ENCODE peak calls at places on chromosomes 7 and 10, in four cellular contexts. Q is iPS DF 6.9, S is gastrocnemius medialis, N is cardiac muscle cell. Z is an unnamed sample. For H3K27me3, the result is how much of the 10 kb centered on the place peaks cover.

GRCh38 chr10:18377898-18378297 is 237.7 kb downstream of the CACNB2 start:
- DNase-seq in Q (no peak), S (no peak), N (no peak), Z (no peak)

GRCh38 chr7:143901360-143901709 is 641 bp downstream of the TCAF1 start:
- DNase-seq in Q (no peak), S (peak), N (peak), Z (no peak)

GRCh38 chr7:104758504-104758903 is 255.5 kb upstream of the KMT2E start:
- DNase-seq in Q (no peak), S (no peak), N (no peak), Z (no peak)

GRCh38 chr10:33412261-33413092 is 78.0 kb upstream of the NRP1 start:
- DNase-seq in Q (no peak), S (peak), N (no peak), Z (no peak)

GRCh38 chr10:114874827-114875541 is 53.4 kb downstream of the FHIP2A start:
- DNase-seq in Q (peak), S (no peak), N (peak), Z (no peak)

GRCh38 chr10:97765201-97765600 is 6.6 kb downstream of the SFRP5 start:
- DNase-seq in Q (no peak), S (peak), N (no peak), Z (no peak)

GRCh38 chr10:49657606-49658005 is 21.8 kb upstream of the C10orf53 start:
- DNase-seq in Q (no peak), S (no peak), N (no peak), Z (no peak)

GRCh38 chr7:144776447-144776846 is 59.4 kb downstream of the TPK1 start:
- DNase-seq in Q (no peak), S (no peak), N (no peak), Z (no peak)

GRCh38 chr10:58064714-58065528 is 202.8 kb downstream of the IPMK start:
- DNase-seq in Q (no peak), S (no peak), N (peak), Z (no peak)

GRCh38 chr7:147670759-147671158 is 919.8 kb upstream of the C7orf33 start:
- DNase-seq in Q (no peak), S (no peak), N (no peak), Z (no peak)

GRCh38 chr7:121133444-121133843 is 144.9 kb downstream of the CPED1 start:
- DNase-seq in Q (no peak), S (no peak), N (no peak), Z (no peak)

GRCh38 chr10:100518761-100519241 is 860 bp downstream of the SEC31B start:
- DNase-seq in Q (no peak), S (peak), N (peak), Z (peak)

GRCh38 chr7:45662018-45662417 is 87.8 kb downstream of the ADCY1 start:
- DNase-seq in Q (no peak), S (no peak), N (no peak), Z (no peak)

GRCh38 chr10:29948971-29949370 is 110.4 kb downstream of the JCAD start:
- DNase-seq in Q (no peak), S (peak), N (peak), Z (no peak)

GRCh38 chr7:107208046-107208458 is 39.2 kb downstream of the HBP1 start:
- DNase-seq in Q (no peak), S (no peak), N (no peak), Z (no peak)

GRCh38 chr7:19491821-19492452 is 216.9 kb downstream of the POLR1F start:
- DNase-seq in Q (peak), S (no peak), N (peak), Z (no peak)

GRCh38 chr7:47195641-47196040 is 386.3 kb downstream of the TNS3 start:
- DNase-seq in Q (no peak), S (no peak), N (no peak), Z (no peak)

GRCh38 chr7:105875505-105875904 is 894 bp downstream of the ATXN7L1 start:
- DNase-seq in Q (no peak), S (no peak), N (no peak), Z (no peak)
- H3K4me3 ChIP-seq in Q (peak), S (peak), N (peak), Z (peak)

DNA sequence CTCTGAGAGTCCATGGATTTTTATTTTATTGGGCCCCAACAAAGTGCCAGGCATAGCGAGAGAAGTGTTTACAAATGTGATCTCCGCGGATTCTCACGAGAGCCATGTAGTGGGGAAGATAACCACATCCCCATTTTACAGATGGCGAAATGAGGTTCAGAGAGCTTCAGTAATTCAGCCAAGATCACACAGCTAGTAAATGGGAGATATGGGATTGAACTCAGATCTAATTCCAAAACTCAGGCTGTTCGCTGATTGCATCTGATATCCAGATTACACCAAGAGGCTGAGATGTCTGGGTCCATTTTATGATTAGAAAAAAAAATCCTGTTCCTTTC is 1.3 kb downstream of the FAS start:
- DNase-seq in Q (no peak), S (no peak), N (no peak), Z (no peak)
- H3K27ac ChIP-seq in Q (no peak), S (peak), N (no peak), Z (peak)

GRCh38 chr10:103853428-103854264 is 1.7 kb downstream of the SH3PXD2A start:
- DNase-seq in Q (no peak), S (no peak), N (no peak), Z (no peak)
- H3K27me3 ChIP-seq in Q (under half), S (under half), N (under half), Z (under half)

DNA sequence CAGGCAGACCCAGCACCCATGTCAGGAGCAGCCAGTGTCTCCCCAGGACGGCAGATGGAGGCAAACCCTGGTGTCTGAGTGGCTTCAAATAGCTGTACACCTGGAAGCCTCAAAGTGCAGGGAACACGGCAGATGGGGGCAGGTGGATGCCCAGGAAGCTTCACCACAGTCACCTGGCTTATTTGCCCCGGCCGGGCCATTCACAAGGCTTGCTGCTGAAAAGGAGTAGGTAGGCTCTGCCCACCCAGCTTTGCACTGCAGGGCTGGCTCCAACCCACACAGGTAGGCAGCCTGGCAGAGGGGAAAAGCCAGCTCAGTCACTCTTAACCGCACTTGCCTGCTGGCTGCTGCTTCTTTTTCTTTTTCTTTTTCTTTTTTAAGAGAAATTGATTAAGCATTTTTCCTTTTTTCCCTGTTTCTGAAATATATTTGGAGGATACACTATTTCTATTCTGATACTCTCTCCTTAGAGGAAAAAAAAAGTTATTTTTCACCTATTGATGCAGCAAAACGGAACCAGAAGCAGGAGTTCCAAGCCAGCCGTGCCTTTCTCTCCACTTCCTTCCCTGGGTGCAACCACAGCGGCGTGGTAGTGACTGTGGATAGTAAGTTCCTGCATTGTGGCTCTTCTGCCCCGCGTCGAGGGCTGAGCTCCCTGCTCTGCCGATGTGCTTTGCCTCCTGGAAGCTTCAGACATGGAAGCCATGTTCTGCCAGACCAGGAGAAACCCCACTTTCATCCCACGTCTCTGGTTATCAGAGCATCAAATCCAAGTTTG is 118.3 kb downstream of the KLF6 start:
- DNase-seq in Q (no peak), S (peak), N (no peak), Z (peak)
- H3K4me3 ChIP-seq in Q (no peak), S (no peak), N (no peak), Z (no peak)

DNA sequence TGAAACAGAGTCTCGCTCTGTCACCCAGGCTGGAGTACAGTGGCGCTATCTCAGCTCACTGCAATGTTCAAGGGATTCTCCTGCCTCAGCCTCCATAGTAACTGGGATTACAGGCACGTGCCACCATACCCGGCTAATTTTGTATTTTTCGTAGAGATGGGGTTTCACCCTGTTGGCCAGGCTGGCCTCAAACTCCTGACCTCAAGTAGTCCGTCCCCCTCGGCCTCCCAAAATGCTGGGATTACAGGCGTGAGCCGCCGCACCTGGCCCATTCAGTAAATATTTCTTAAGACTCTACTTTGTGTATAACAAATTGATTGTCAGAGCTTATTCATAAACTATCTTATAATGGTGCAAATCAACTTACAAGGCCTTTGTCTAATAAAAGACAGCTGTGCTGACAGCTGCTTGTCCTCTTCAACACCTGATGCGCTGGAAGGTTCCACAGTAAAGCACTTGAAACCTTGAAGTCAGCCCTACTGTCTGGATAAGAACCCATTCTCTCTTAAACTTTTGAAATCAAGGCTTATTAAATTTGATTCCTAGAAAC is 14.7 kb downstream of the ECHDC3 start:
- DNase-seq in Q (no peak), S (no peak), N (no peak), Z (no peak)
- H3K27ac ChIP-seq in Q (no peak), S (peak), N (peak), Z (no peak)

GRCh38 chr10:44260286-44260928 is 124.5 kb downstream of the CXCL12 start:
- DNase-seq in Q (no peak), S (no peak), N (no peak), Z (no peak)
- H3K27me3 ChIP-seq in Q (under half), S (under half), N (under half), Z (under half)

GRCh38 chr7:158818325-158819213 is 10.7 kb downstream of the ESYT2 start:
- DNase-seq in Q (no peak), S (peak), N (peak), Z (peak)
- H3K4me3 ChIP-seq in Q (no peak), S (peak), N (no peak), Z (peak)

DNA sequence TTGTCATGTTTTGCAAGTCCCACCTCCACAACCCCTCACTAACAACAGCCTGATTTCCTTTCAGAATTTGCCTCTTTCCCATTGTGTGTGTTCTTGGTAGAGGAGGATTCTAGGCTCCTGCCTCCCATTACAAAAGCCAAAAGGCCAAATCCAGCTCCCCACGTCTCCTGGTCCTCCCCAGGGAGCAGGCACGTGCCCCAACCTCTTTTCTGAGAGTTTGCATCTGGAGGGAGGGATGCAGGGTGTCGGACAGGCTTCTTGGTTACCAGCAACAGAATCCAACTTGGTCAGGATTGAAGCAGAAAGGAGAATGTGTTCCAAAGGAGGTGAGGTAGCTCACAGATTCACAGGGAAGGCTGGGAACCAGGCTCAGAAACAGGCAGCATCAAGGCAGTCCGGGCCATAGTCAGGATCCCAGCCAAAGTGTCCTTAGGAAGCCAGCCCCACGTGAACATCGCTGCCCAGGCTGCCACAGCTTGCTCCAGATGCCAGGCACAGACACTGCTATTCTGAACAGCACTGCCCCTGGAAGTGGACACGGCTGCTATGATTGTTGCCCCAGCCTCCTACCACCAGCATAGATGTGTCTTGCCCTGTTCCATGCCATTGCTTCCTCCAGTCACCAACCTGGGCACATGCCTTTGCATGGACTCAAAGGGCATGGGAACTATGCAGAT is 264.3 kb upstream of the ZMIZ1 start:
- DNase-seq in Q (no peak), S (no peak), N (no peak), Z (no peak)
- H3K27ac ChIP-seq in Q (no peak), S (peak), N (peak), Z (no peak)

GRCh38 chr7:91054374-91054773 is 209.9 kb upstream of the FZD1 start:
- DNase-seq in Q (no peak), S (no peak), N (no peak), Z (no peak)

GRCh38 chr7:91047636-91048035 is 216.6 kb upstream of the FZD1 start:
- DNase-seq in Q (no peak), S (no peak), N (no peak), Z (no peak)

GRCh38 chr7:91055219-91055618 is 209.0 kb upstream of the FZD1 start:
- DNase-seq in Q (no peak), S (no peak), N (no peak), Z (no peak)

GRCh38 chr7:91050677-91051076 is 213.6 kb upstream of the FZD1 start:
- DNase-seq in Q (no peak), S (no peak), N (no peak), Z (no peak)

DNA sequence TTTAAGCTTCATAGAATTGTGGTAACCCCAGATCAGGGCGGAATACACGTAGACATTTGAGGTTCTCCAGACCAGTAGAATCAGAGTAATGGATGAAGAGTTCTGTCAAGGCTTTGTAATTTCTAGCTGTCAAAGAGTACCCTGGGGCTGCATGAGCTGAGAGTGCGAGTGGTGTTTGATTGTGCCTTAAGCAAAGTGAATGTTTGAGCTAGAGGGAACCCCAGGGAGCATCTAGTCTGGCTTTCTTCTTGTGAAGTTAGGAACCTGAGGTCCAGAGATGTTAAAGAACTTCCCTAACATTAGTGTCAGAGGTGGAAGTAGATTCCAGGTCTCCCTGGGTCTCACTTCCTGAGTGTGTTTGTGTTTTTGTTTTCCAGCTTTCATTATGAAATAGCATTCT is 212.3 kb upstream of the FZD1 start:
- DNase-seq in Q (no peak), S (no peak), N (no peak), Z (no peak)
- H3K27me3 ChIP-seq in Q (under half), S (under half), N (under half), Z (under half)

GRCh38 chr10:11439523-11440053 is 171.9 kb downstream of the USP6NL start:
- DNase-seq in Q (no peak), S (no peak), N (no peak), Z (no peak)
- H3K4me3 ChIP-seq in Q (no peak), S (no peak), N (no peak), Z (no peak)

Z was measured in CD4-positive, alpha-beta memory T cell.